ENCODE peak calls at places on chromosomes 5 and 9, in seven cellular contexts. L is cardiac muscle cell, B is PC-9, X is GM23248, T is tibial artery, Y is mammary epithelial cell, H is astrocyte of the spinal cord. J is an unnamed sample.

GRCh38 chr5:153456354-153456753 is 34.1 kb upstream of the GRIA1 start:
- DNase-seq in L (no peak), B (no peak), X (no peak), T (no peak), Y (no peak), H (no peak), J (peak; percentile 24)

GRCh38 chr9:112659906-112660305 is 58.0 kb downstream of the INIP start:
- DNase-seq in L (no peak), B (no peak), X (no peak), T (no peak), Y (no peak), H (no peak), J (no peak)

GRCh38 chr5:154881986-154882385 is 23.6 kb downstream of the CNOT8 start:
- DNase-seq in L (peak; percentile 37), B (no peak), X (no peak), T (no peak), Y (no peak), H (no peak), J (no peak)

GRCh38 chr5:139638090-139638735 is 9.9 kb upstream of the CXXC5 start:
- DNase-seq in L (peak; percentile 77), B (peak; percentile 75), X (peak; percentile 92), T (peak; percentile 95), Y (no peak), H (peak; percentile 73), J (peak; percentile 87)

GRCh38 chr5:5492087-5492933 is 69.8 kb downstream of the ICE1 start:
- DNase-seq in L (peak; percentile 74), B (peak; percentile 68), X (peak; percentile 67), T (no peak), Y (peak; percentile 37), H (peak; percentile 55), J (peak; percentile 60)

GRCh38 chr5:162474239-162474638 is 406.7 kb downstream of the GABRG2 start:
- DNase-seq in L (no peak), B (no peak), X (no peak), T (no peak), Y (no peak), H (no peak), J (no peak)

GRCh38 chr9:86801246-86801645 is 146.1 kb downstream of the GAS1 start:
- DNase-seq in L (peak; percentile 45), B (no peak), X (peak; percentile 30), T (no peak), Y (no peak), H (peak; percentile 41), J (no peak)

GRCh38 chr9:78871452-78872331 is 574.8 kb downstream of the PSAT1 start:
- DNase-seq in L (peak; percentile 73), B (no peak), X (peak; percentile 90), T (no peak), Y (peak; percentile 88), H (peak; percentile 88), J (no peak)

GRCh38 chr9:13942695-13943094 is 371.2 kb downstream of the NFIB start:
- DNase-seq in L (peak; percentile 93), B (peak; percentile 74), X (peak; percentile 96), T (no peak), Y (peak; percentile 99), H (peak; percentile 97), J (no peak)

GRCh38 chr9:110626109-110626829 is 42.3 kb upstream of the MUSK start:
- DNase-seq in L (peak; percentile 88), B (no peak), X (peak; percentile 93), T (no peak), Y (peak; percentile 60), H (peak; percentile 84), J (no peak)

GRCh38 chr5:141850183-141850768 is 27.9 kb downstream of the PCDH1 start:
- DNase-seq in L (peak; percentile 60), B (no peak), X (peak; percentile 67), T (no peak), Y (no peak), H (no peak), J (peak; percentile 87)

GRCh38 chr9:74940600-74940999 is 12.1 kb downstream of the C9orf40 start:
- DNase-seq in L (no peak), B (no peak), X (peak; percentile 2), T (no peak), Y (peak; percentile 52), H (no peak), J (no peak)

DNA sequence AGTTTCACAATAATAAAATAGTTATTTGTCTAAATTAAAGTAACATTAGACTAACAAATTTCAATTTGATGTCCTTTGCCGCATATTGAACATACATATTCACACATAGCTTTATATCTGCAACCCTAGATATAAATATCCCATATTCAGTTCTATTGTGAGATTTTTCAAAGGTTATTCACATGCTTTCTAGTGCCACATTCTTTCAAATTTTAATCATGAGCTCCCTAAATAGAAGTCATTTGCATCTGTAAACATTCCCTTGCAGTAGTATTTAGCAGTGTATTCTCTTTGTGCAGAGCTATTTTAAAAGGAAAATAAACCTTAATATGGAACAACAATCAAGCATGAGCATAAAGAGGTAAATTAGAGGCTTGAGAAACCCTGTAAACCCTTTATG is 267.2 kb downstream of the EFNA5 start:
- DNase-seq in L (no peak), B (no peak), X (no peak), T (no peak), Y (no peak), H (no peak), J (no peak)
- H3K4me3 ChIP-seq in L (no peak overlapping the region), B (no peak overlapping the region), X (no peak overlapping the region), T (no peak overlapping the region), Y (no peak overlapping the region), H (no peak overlapping the region), J (no peak overlapping the region)

GRCh38 chr5:123097871-123098735 is 9.1 kb downstream of the PRDM6 start:
- DNase-seq in L (no peak), B (no peak), X (no peak), T (no peak), Y (no peak), H (no peak), J (peak; percentile 75)
- H3K4me3 ChIP-seq in L (no peak overlapping the region), B (no peak overlapping the region), X (no peak overlapping the region), T (peak overlapping the region; percentile 47), Y (no peak overlapping the region), H (no peak overlapping the region), J (peak overlapping the region; percentile 12)

GRCh38 chr5:13994606-13995336 is 50.3 kb upstream of the DNAH5 start:
- DNase-seq in L (no peak), B (no peak), X (no peak), T (no peak), Y (no peak), H (no peak), J (no peak)

GRCh38 chr5:13990896-13991295 is 46.4 kb upstream of the DNAH5 start:
- DNase-seq in L (no peak), B (no peak), X (no peak), T (no peak), Y (peak; percentile 52), H (no peak), J (no peak)

GRCh38 chr5:13991365-13991764 is 46.9 kb upstream of the DNAH5 start:
- DNase-seq in L (no peak), B (no peak), X (no peak), T (no peak), Y (no peak), H (no peak), J (no peak)

GRCh38 chr5:13993926-13994325 is 49.4 kb upstream of the DNAH5 start:
- DNase-seq in L (no peak), B (no peak), X (no peak), T (no peak), Y (no peak), H (no peak), J (peak; percentile 52)

DNA sequence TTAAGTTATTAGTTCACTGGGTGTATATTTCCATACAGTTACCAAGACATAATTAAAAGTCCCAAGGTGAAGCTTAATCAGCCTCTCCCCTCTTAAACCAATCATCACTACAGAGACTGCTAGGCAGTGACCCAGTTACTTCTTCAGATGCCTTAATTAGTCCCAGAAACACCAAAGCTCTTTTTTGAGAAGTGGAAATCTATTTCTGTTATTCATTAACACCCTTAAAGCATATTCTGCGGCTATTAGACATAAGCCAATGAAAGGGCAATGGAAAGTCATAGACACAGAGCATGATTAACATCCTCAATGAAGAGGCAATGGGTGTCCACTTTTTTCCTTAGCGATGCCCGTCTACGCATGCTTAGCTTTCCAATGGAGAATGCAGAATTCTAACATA is 48.3 kb upstream of the DNAH5 start:
- DNase-seq in L (no peak), B (no peak), X (no peak), T (no peak), Y (no peak), H (no peak), J (no peak)
- H3K4me3 ChIP-seq in L (no peak overlapping the region), B (no peak overlapping the region), X (no peak overlapping the region), T (no peak overlapping the region), Y (no peak overlapping the region), H (no peak overlapping the region), J (no peak overlapping the region)

DNA sequence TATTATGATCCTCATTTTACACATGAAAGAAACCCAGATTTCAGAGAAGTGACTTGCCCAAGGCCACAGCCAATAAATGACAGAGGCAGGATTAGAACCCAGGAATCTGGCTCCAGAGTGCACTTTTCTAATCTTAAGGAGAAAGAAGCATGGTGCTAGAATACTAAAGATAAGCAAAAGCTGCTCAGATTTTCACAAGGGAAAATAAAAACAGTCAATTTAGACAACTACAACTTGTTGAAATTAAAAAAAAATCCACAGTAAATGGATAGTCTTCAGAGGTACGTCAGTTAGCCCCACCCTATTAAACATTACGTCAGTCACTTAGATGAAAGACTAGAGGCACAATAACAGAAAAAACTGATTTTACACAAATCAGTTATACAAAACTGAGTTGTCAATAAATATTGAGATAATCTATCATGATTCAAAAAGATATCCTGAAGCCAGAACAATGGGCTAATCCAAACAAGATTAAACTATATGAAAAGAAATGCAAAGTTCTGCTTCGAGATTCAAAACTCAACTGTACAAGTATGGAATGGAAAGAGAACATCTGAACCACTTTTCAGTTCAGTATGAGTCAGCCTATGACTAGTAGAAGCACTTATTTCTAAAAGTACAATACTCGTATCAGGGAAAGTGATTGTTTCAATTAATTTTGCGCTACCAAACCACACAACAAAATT is 9.3 kb downstream of the TMEM245 start:
- DNase-seq in L (peak; percentile 67), B (no peak), X (peak; percentile 86), T (no peak), Y (peak; percentile 77), H (peak; percentile 90), J (no peak)
- H3K4me3 ChIP-seq in L (no peak overlapping the region), B (peak overlapping the region; percentile 15), X (peak overlapping the region; percentile 61), T (peak overlapping the region; percentile 5), Y (peak overlapping the region; percentile 28), H (no peak overlapping the region), J (no peak overlapping the region)

DNA sequence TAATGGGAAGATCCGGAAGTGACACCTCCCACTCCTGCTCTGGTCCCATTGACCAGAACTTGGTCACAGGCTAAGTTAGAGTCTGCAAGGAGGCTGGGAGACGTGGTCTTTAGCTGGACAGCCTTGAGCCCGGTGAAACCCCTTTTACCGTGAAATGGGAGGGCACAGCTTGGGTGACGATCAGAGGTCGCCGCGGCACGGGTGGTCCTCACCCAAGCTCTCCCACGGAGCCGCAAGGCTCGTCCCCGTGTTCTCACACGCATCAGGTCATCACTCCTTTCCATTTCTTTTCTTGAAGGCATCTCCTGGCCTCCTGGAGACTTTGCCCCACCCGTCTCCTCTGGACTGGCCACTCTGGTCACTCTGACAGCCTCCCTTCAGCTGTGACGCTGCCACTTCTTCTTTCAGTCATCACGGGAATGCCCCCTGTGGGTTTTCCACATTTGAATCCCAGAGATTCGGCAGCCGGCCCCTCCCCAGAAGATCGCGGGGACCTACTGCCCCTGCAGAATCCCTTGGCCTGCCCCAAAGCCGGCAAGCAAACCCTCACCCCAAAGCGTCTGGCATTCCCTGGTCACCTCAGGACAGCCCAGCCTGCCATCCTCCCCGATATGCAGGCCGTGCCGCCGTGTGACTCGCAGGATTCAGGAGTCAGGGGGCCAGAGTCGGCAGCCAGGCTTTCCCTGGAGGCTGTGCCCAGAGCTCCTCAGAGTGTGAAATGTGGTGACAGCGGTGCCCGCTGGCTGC is 18.9 kb upstream of the EGFL7 start:
- DNase-seq in L (no peak), B (no peak), X (no peak), T (peak; percentile 65), Y (no peak), H (no peak), J (no peak)
- H3K4me3 ChIP-seq in L (no peak overlapping the region), B (peak overlapping the region; percentile 44), X (peak overlapping the region; percentile 48), T (peak overlapping the region; percentile 22), Y (no peak overlapping the region), H (no peak overlapping the region), J (no peak overlapping the region)

J was measured in H7.